ENCODE peak calls at places on chromosome 20, in six cellular contexts. W, K, I, Z, P and Q are unnamed samples.

GRCh38 chr20:63782051-63782471 is 42.5 kb downstream of the SLC2A4RG start:
- DNase-seq in P (peak; percentile 60), W (no peak), K (no peak), I (peak; percentile 34), Z (no peak), Q (no peak)

GRCh38 chr20:23148721-23149570 is 62.8 kb upstream of the CD93 start:
- DNase-seq in P (no peak), I (no peak), K (no peak), W (no peak), Z (no peak), Q (no peak)

GRCh38 chr20:40493551-40493950 is 195.5 kb downstream of the MAFB start:
- DNase-seq in K (no peak), P (no peak), I (no peak), W (no peak), Z (peak; percentile 75), Q (no peak)

GRCh38 chr20:24675651-24676352 is 206.4 kb downstream of the SYNDIG1 start:
- DNase-seq in K (no peak), P (no peak), Z (no peak), W (no peak), I (no peak), Q (no peak)

GRCh38 chr20:1423625-1424106 is 30.8 kb upstream of the FKBP1A start:
- DNase-seq in Z (peak; percentile 81), P (peak; percentile 92), I (no peak), K (no peak), W (peak; percentile 51), Q (peak; percentile 37)

GRCh38 chr20:584375-585301 is 25.5 kb downstream of the TCF15 start:
- DNase-seq in P (peak; percentile 35), I (no peak), Z (peak; percentile 70), W (peak; percentile 28), K (no peak), Q (no peak)

GRCh38 chr20:3839328-3839727 is 7.3 kb upstream of the MAVS start:
- DNase-seq in I (no peak), P (no peak), W (peak; percentile 53), Z (peak; percentile 76), K (no peak), Q (peak; percentile 46)

GRCh38 chr20:10779911-10780310 is 106.1 kb upstream of the JAG1 start:
- DNase-seq in P (no peak), K (no peak), Z (no peak), W (no peak), I (no peak), Q (no peak)

GRCh38 chr20:7022597-7022996 is 255.1 kb downstream of the BMP2 start:
- DNase-seq in K (no peak), W (no peak), Z (no peak), I (no peak), P (no peak), Q (no peak)

GRCh38 chr20:15239542-15240206 is 902.3 kb upstream of the FLRT3 start:
- DNase-seq in K (no peak), I (no peak), W (no peak), P (no peak), Z (no peak), Q (no peak)

GRCh38 chr20:35048739-35049138 is 43.9 kb downstream of the TRPC4AP start:
- DNase-seq in Z (no peak), K (no peak), W (no peak), P (peak; percentile 80), I (no peak), Q (no peak)

GRCh38 chr20:41173791-41174341 is 36.5 kb downstream of the PLCG1 start:
- DNase-seq in W (no peak), P (no peak), I (no peak), Z (no peak), K (no peak), Q (no peak)

GRCh38 chr20:23125625-23126191 is 39.6 kb upstream of the CD93 start:
- DNase-seq in K (no peak), I (no peak), P (no peak), Z (peak; percentile 100), W (no peak), Q (no peak)

GRCh38 chr20:47358672-47359532 is 2.4 kb upstream of the ZMYND8 start:
- DNase-seq in K (peak; percentile 32), I (no peak), P (peak; percentile 100), Z (peak; percentile 88), W (peak; percentile 63), Q (peak; percentile 98)

GRCh38 chr20:10521836-10522235 is 86.7 kb downstream of the SLX4IP start:
- DNase-seq in P (no peak), Z (no peak), I (no peak), K (no peak), W (no peak), Q (no peak)

GRCh38 chr20:34075647-34076046 is 36.4 kb downstream of the EIF2S2 start:
- DNase-seq in I (no peak), W (no peak), K (no peak), P (no peak), Z (no peak), Q (no peak)

GRCh38 chr20:6599876-6600275 is 167.6 kb upstream of the BMP2 start:
- DNase-seq in P (no peak), Z (no peak), K (no peak), I (no peak), W (no peak), Q (no peak)

GRCh38 chr20:19738936-19739335 is 19.1 kb upstream of the RIN2 start:
- DNase-seq in Z (no peak), W (no peak), K (no peak), P (no peak), I (no peak), Q (no peak)

GRCh38 chr20:19735446-19735845 is 22.6 kb upstream of the RIN2 start:
- DNase-seq in Z (peak; percentile 95), I (peak; percentile 3), K (peak; percentile 95), W (no peak), P (peak; percentile 48), Q (peak; percentile 94)

GRCh38 chr20:19734811-19735210 is 23.2 kb upstream of the RIN2 start:
- DNase-seq in K (no peak), P (no peak), Z (no peak), W (no peak), I (no peak), Q (no peak)

GRCh38 chr20:19739351-19739750 is 18.7 kb upstream of the RIN2 start:
- DNase-seq in Z (no peak), W (no peak), K (no peak), I (no peak), P (no peak), Q (no peak)

GRCh38 chr20:19737025-19737424 is 21.0 kb upstream of the RIN2 start:
- DNase-seq in I (peak; percentile 37), P (peak; percentile 33), Z (peak; percentile 96), W (no peak), K (peak; percentile 64), Q (no peak)
- TF ChIP-seq MYC in I (no peak), P (no peak), Z (peak; percentile 53), W (no peak), K (no peak), Q (no peak)

GRCh38 chr20:38841570-38841969 is 36.1 kb downstream of the PPP1R16B start:
- DNase-seq in I (no peak), W (no peak), P (no peak), Z (no peak), K (no peak), Q (no peak)

GRCh38 chr20:38839563-38839962 is 34.1 kb downstream of the PPP1R16B start:
- DNase-seq in W (no peak), Z (no peak), K (no peak), P (no peak), I (no peak), Q (no peak)

GRCh38 chr20:38840894-38841470 is 35.5 kb downstream of the PPP1R16B start:
- DNase-seq in W (no peak), I (no peak), K (no peak), P (no peak), Z (no peak), Q (no peak)

GRCh38 chr20:38842017-38842416 is 36.5 kb downstream of the PPP1R16B start:
- DNase-seq in Z (no peak), P (no peak), W (no peak), I (no peak), K (no peak), Q (peak; percentile 62)

DNA sequence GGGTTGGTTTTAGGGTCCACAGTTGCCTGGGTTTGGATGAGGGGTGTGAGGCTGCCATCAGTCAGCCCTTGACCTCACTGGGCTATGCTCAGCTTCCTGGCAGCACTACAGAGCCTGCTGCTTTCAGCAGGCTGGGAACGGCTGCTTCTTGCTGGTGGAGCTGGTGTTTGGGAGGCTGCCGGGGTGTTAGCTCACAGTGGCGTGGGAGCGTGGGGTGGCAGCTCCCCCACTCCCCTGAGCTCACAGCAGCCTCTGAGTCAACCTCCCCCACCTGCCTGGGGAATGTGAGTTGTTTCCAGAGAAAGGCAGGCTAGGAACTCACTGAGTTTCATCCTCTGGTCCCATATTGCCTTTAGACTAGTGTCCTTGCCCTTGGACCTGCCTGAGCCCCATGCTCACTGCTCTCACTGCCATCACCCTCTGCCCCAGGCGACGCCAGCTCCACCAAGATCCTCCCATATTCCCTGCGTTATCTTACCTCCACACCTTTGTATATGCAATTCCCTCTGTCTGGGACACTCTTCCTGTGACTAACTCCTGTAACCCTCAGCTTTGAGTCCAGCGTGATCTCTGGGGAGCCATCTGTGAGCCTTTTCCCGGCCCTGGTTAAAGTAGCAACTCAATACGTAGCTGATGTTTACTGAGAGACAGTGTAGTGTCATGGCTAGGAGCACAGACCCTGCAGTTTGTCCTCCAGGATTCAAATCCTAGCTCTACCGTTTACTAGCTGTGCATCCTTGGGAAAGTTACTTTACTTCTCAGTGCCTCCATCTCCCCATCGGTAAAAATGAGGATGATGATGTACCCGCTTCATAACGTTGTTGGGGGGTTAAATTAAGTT is 34.8 kb downstream of the PPP1R16B start:
- DNase-seq in K (no peak), Z (peak; percentile 27), P (no peak), W (peak; percentile 35), I (no peak), Q (no peak)
- TF ChIP-seq MYC in K (no peak), Z (no peak), P (no peak), W (no peak), I (no peak), Q (no peak)

GRCh38 chr20:9054176-9054575 is 14.7 kb upstream of the PLCB4 start:
- DNase-seq in W (no peak), I (no peak), P (no peak), K (no peak), Z (no peak), Q (no peak)
- TF ChIP-seq MYC in W (no peak), I (no peak), P (no peak), K (no peak), Z (no peak), Q (no peak)

GRCh38 chr20:59514554-59514953 is 89.8 kb upstream of the PHACTR3 start:
- DNase-seq in Z (no peak), P (no peak), K (no peak), W (no peak), I (no peak), Q (no peak)

DNA sequence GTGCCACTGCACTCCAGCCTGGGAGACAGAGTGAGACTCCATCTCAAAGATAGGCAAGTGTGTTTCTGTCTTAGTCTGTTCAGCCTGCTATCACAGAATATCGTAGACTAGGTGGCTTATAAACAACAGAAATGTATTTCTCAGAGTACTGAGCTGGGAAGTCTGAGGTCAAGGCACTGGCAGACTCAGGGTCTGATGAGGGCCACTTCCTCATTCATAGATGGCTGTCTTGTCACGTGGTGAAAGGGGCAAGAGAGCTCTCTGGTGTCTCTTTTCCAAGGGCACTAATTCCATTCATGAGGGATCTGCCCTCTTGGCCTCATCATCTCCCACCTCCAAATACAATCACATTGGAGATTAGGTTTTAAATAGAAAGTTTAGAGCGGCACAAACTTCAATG is 95.6 kb upstream of the PHACTR3 start:
- DNase-seq in W (no peak), K (no peak), P (no peak), Z (peak; percentile 51), I (no peak), Q (no peak)
- TF ChIP-seq MYC in W (no peak), K (no peak), P (no peak), Z (no peak), I (no peak), Q (no peak)